ENCODE peak calls at places on chromosomes 6 and 20, in eight cellular contexts. One of them, this sample, is unnamed.
A peak's percentile ranks its signal among the peaks of the same experiment; 100 is the strongest.

GRCh38 chr20:54633903-54634302 is 158.5 kb downstream of the DOK5 start:
- DNase-seq in lung: no peak
- DNase-seq in fibroblast of the conjunctiva: no peak
- DNase-seq in OCI-LY7: peak; percentile 8
- DNase-seq in glomerular endothelial cell: no peak
- DNase-seq in NCI-H2171 treated with DMSO at 0.1 percent for 48 hours: peak; percentile 80
- DNase-seq in colonic mucosa: no peak
- DNase-seq in lower lobe of right lung: no peak
- DNase-seq in this sample: no peak

GRCh38 chr6:52020961-52021570 is 66.3 kb downstream of the PKHD1 start:
- DNase-seq in lung: no peak
- DNase-seq in fibroblast of the conjunctiva: peak; percentile 20
- DNase-seq in OCI-LY7: peak; percentile 53
- DNase-seq in glomerular endothelial cell: peak; percentile 5
- DNase-seq in NCI-H2171 treated with DMSO at 0.1 percent for 48 hours: peak; percentile 17
- DNase-seq in colonic mucosa: no peak
- DNase-seq in lower lobe of right lung: no peak
- DNase-seq in this sample: peak; percentile 13

GRCh38 chr6:78629154-78629721 is 238.1 kb upstream of the IRAK1BP1 start:
- DNase-seq in lung: no peak
- DNase-seq in fibroblast of the conjunctiva: no peak
- DNase-seq in OCI-LY7: no peak
- DNase-seq in glomerular endothelial cell: no peak
- DNase-seq in NCI-H2171 treated with DMSO at 0.1 percent for 48 hours: no peak
- DNase-seq in colonic mucosa: no peak
- DNase-seq in lower lobe of right lung: no peak
- DNase-seq in this sample: no peak

GRCh38 chr6:120378582-120379220 is 955.6 kb downstream of the TBC1D32 start:
- DNase-seq in lung: no peak
- DNase-seq in fibroblast of the conjunctiva: peak; percentile 20
- DNase-seq in OCI-LY7: peak; percentile 64
- DNase-seq in glomerular endothelial cell: no peak
- DNase-seq in NCI-H2171 treated with DMSO at 0.1 percent for 48 hours: peak; percentile 42
- DNase-seq in colonic mucosa: no peak
- DNase-seq in lower lobe of right lung: no peak
- DNase-seq in this sample: peak; percentile 49

GRCh38 chr20:10309326-10309725 is 90.7 kb downstream of the SNAP25 start:
- DNase-seq in lung: no peak
- DNase-seq in fibroblast of the conjunctiva: peak; percentile 65
- DNase-seq in OCI-LY7: no peak
- DNase-seq in glomerular endothelial cell: no peak
- DNase-seq in NCI-H2171 treated with DMSO at 0.1 percent for 48 hours: peak; percentile 81
- DNase-seq in colonic mucosa: no peak
- DNase-seq in lower lobe of right lung: no peak
- DNase-seq in this sample: peak; percentile 76

GRCh38 chr6:56843476-56844349 is 111.2 kb upstream of the BEND6 start:
- DNase-seq in lung: peak; percentile 53
- DNase-seq in fibroblast of the conjunctiva: peak; percentile 75
- DNase-seq in OCI-LY7: peak; percentile 49
- DNase-seq in glomerular endothelial cell: no peak
- DNase-seq in NCI-H2171 treated with DMSO at 0.1 percent for 48 hours: peak; percentile 90
- DNase-seq in colonic mucosa: peak; percentile 62
- DNase-seq in lower lobe of right lung: peak; percentile 81
- DNase-seq in this sample: no peak

GRCh38 chr20:6651016-6651415 is 116.5 kb upstream of the BMP2 start:
- DNase-seq in lung: no peak
- DNase-seq in fibroblast of the conjunctiva: no peak
- DNase-seq in OCI-LY7: no peak
- DNase-seq in glomerular endothelial cell: no peak
- DNase-seq in NCI-H2171 treated with DMSO at 0.1 percent for 48 hours: no peak
- DNase-seq in colonic mucosa: no peak
- DNase-seq in lower lobe of right lung: no peak
- DNase-seq in this sample: peak; percentile 87

GRCh38 chr6:72524011-72524645 is 97.7 kb upstream of the KCNQ5 start:
- DNase-seq in lung: no peak
- DNase-seq in fibroblast of the conjunctiva: no peak
- DNase-seq in OCI-LY7: no peak
- DNase-seq in glomerular endothelial cell: no peak
- DNase-seq in NCI-H2171 treated with DMSO at 0.1 percent for 48 hours: peak; percentile 97
- DNase-seq in colonic mucosa: no peak
- DNase-seq in lower lobe of right lung: no peak
- DNase-seq in this sample: peak; percentile 77

GRCh38 chr6:53250761-53251672 is 97.7 kb downstream of the ELOVL5 start:
- DNase-seq in lung: no peak
- DNase-seq in fibroblast of the conjunctiva: peak; percentile 17
- DNase-seq in OCI-LY7: no peak
- DNase-seq in glomerular endothelial cell: no peak
- DNase-seq in NCI-H2171 treated with DMSO at 0.1 percent for 48 hours: no peak
- DNase-seq in colonic mucosa: no peak
- DNase-seq in lower lobe of right lung: no peak
- DNase-seq in this sample: peak; percentile 46

GRCh38 chr20:59948828-59949720 is 8.9 kb downstream of the FAM217B start:
- DNase-seq in lung: no peak
- DNase-seq in fibroblast of the conjunctiva: peak; percentile 53
- DNase-seq in OCI-LY7: peak; percentile 70
- DNase-seq in glomerular endothelial cell: no peak
- DNase-seq in NCI-H2171 treated with DMSO at 0.1 percent for 48 hours: peak; percentile 79
- DNase-seq in colonic mucosa: no peak
- DNase-seq in lower lobe of right lung: no peak
- DNase-seq in this sample: no peak

GRCh38 chr6:167893416-167893815 is 66.7 kb downstream of the AFDN start:
- DNase-seq in lung: no peak
- DNase-seq in fibroblast of the conjunctiva: no peak
- DNase-seq in OCI-LY7: no peak
- DNase-seq in glomerular endothelial cell: no peak
- DNase-seq in NCI-H2171 treated with DMSO at 0.1 percent for 48 hours: no peak
- DNase-seq in colonic mucosa: no peak
- DNase-seq in lower lobe of right lung: no peak
- DNase-seq in this sample: peak; percentile 86

GRCh38 chr6:157410088-157410487 is 29.1 kb downstream of the ZDHHC14 start:
- DNase-seq in lung: no peak
- DNase-seq in fibroblast of the conjunctiva: no peak
- DNase-seq in OCI-LY7: no peak
- DNase-seq in glomerular endothelial cell: no peak
- DNase-seq in NCI-H2171 treated with DMSO at 0.1 percent for 48 hours: no peak
- DNase-seq in colonic mucosa: no peak
- DNase-seq in lower lobe of right lung: no peak
- DNase-seq in this sample: no peak

GRCh38 chr6:146090474-146090873 is 61.6 kb downstream of the GRM1 start:
- DNase-seq in lung: no peak
- DNase-seq in fibroblast of the conjunctiva: no peak
- DNase-seq in OCI-LY7: no peak
- DNase-seq in glomerular endothelial cell: no peak
- DNase-seq in NCI-H2171 treated with DMSO at 0.1 percent for 48 hours: no peak
- DNase-seq in colonic mucosa: no peak
- DNase-seq in lower lobe of right lung: no peak
- DNase-seq in this sample: no peak

GRCh38 chr6:48474136-48474535 is 363.1 kb upstream of the PTCHD4 start:
- DNase-seq in lung: no peak
- DNase-seq in fibroblast of the conjunctiva: no peak
- DNase-seq in OCI-LY7: no peak
- DNase-seq in glomerular endothelial cell: no peak
- DNase-seq in NCI-H2171 treated with DMSO at 0.1 percent for 48 hours: no peak
- DNase-seq in colonic mucosa: no peak
- DNase-seq in lower lobe of right lung: no peak
- DNase-seq in this sample: peak; percentile 44

GRCh38 chr6:163579111-163579879 is 164.8 kb downstream of the QKI start:
- DNase-seq in lung: no peak
- DNase-seq in fibroblast of the conjunctiva: no peak
- DNase-seq in OCI-LY7: no peak
- DNase-seq in glomerular endothelial cell: no peak
- DNase-seq in NCI-H2171 treated with DMSO at 0.1 percent for 48 hours: no peak
- DNase-seq in colonic mucosa: no peak
- DNase-seq in lower lobe of right lung: no peak
- DNase-seq in this sample: no peak

GRCh38 chr6:10414766-10415592 is at the start of gene TFAP2A:
- DNase-seq in lung: no peak
- DNase-seq in fibroblast of the conjunctiva: no peak
- DNase-seq in OCI-LY7: no peak
- DNase-seq in glomerular endothelial cell: no peak
- DNase-seq in NCI-H2171 treated with DMSO at 0.1 percent for 48 hours: no peak
- DNase-seq in colonic mucosa: no peak
- DNase-seq in lower lobe of right lung: no peak
- DNase-seq in this sample: peak; percentile 96

GRCh38 chr20:8434326-8434876 is 302.3 kb downstream of the PLCB1 start:
- DNase-seq in lung: no peak
- DNase-seq in fibroblast of the conjunctiva: no peak
- DNase-seq in OCI-LY7: no peak
- DNase-seq in glomerular endothelial cell: no peak
- DNase-seq in NCI-H2171 treated with DMSO at 0.1 percent for 48 hours: no peak
- DNase-seq in colonic mucosa: no peak
- DNase-seq in lower lobe of right lung: no peak
- DNase-seq in this sample: no peak

GRCh38 chr20:59403261-59403961 is 103.0 kb downstream of the EDN3 start:
- DNase-seq in lung: no peak
- DNase-seq in fibroblast of the conjunctiva: no peak
- DNase-seq in OCI-LY7: peak; percentile 39
- DNase-seq in glomerular endothelial cell: no peak
- DNase-seq in NCI-H2171 treated with DMSO at 0.1 percent for 48 hours: peak; percentile 72
- DNase-seq in colonic mucosa: peak; percentile 62
- DNase-seq in lower lobe of right lung: peak; percentile 55
- DNase-seq in this sample: no peak

GRCh38 chr6:37741757-37742400 is 44.2 kb upstream of the MDGA1 start:
- DNase-seq in lung: no peak
- DNase-seq in fibroblast of the conjunctiva: no peak
- DNase-seq in OCI-LY7: no peak
- DNase-seq in glomerular endothelial cell: no peak
- DNase-seq in NCI-H2171 treated with DMSO at 0.1 percent for 48 hours: no peak
- DNase-seq in colonic mucosa: peak; percentile 27
- DNase-seq in lower lobe of right lung: no peak
- DNase-seq in this sample: no peak

GRCh38 chr20:32480361-32481199 is 104.6 kb downstream of the NOL4L start:
- DNase-seq in lung: no peak
- DNase-seq in fibroblast of the conjunctiva: no peak
- DNase-seq in OCI-LY7: no peak
- DNase-seq in glomerular endothelial cell: no peak
- DNase-seq in NCI-H2171 treated with DMSO at 0.1 percent for 48 hours: peak; percentile 30
- DNase-seq in colonic mucosa: peak; percentile 40
- DNase-seq in lower lobe of right lung: no peak
- DNase-seq in this sample: no peak

GRCh38 chr6:170245233-170245992 is 45.5 kb downstream of the DLL1 start:
- DNase-seq in lung: no peak
- DNase-seq in fibroblast of the conjunctiva: no peak
- DNase-seq in OCI-LY7: no peak
- DNase-seq in glomerular endothelial cell: no peak
- DNase-seq in NCI-H2171 treated with DMSO at 0.1 percent for 48 hours: no peak
- DNase-seq in colonic mucosa: no peak
- DNase-seq in lower lobe of right lung: no peak
- DNase-seq in this sample: no peak

GRCh38 chr6:6714498-6715360 is 126.2 kb downstream of the LY86 start:
- DNase-seq in lung: no peak
- DNase-seq in fibroblast of the conjunctiva: no peak
- DNase-seq in OCI-LY7: no peak
- DNase-seq in glomerular endothelial cell: no peak
- DNase-seq in NCI-H2171 treated with DMSO at 0.1 percent for 48 hours: no peak
- DNase-seq in colonic mucosa: no peak
- DNase-seq in lower lobe of right lung: no peak
- DNase-seq in this sample: no peak

GRCh38 chr6:109944448-109944847 is 33.7 kb upstream of the GPR6 start:
- DNase-seq in lung: no peak
- DNase-seq in fibroblast of the conjunctiva: no peak
- DNase-seq in OCI-LY7: no peak
- DNase-seq in glomerular endothelial cell: no peak
- DNase-seq in NCI-H2171 treated with DMSO at 0.1 percent for 48 hours: no peak
- DNase-seq in colonic mucosa: no peak
- DNase-seq in lower lobe of right lung: no peak
- DNase-seq in this sample: peak; percentile 90

GRCh38 chr20:57620274-57620990 is at the start of gene ZBP1:
- DNase-seq in lung: no peak
- DNase-seq in fibroblast of the conjunctiva: no peak
- DNase-seq in OCI-LY7: peak; percentile 98
- DNase-seq in glomerular endothelial cell: no peak
- DNase-seq in NCI-H2171 treated with DMSO at 0.1 percent for 48 hours: no peak
- DNase-seq in colonic mucosa: peak; percentile 71
- DNase-seq in lower lobe of right lung: peak; percentile 69
- DNase-seq in this sample: no peak

GRCh38 chr20:7496394-7497111 is 443.7 kb downstream of the HAO1 start:
- DNase-seq in lung: no peak
- DNase-seq in fibroblast of the conjunctiva: no peak
- DNase-seq in OCI-LY7: no peak
- DNase-seq in glomerular endothelial cell: no peak
- DNase-seq in NCI-H2171 treated with DMSO at 0.1 percent for 48 hours: no peak
- DNase-seq in colonic mucosa: no peak
- DNase-seq in lower lobe of right lung: no peak
- DNase-seq in this sample: no peak

GRCh38 chr20:48926816-48927215 is 5.3 kb downstream of the ARFGEF2 start:
- DNase-seq in lung: no peak
- DNase-seq in fibroblast of the conjunctiva: no peak
- DNase-seq in OCI-LY7: no peak
- DNase-seq in glomerular endothelial cell: no peak
- DNase-seq in NCI-H2171 treated with DMSO at 0.1 percent for 48 hours: no peak
- DNase-seq in colonic mucosa: no peak
- DNase-seq in lower lobe of right lung: no peak
- DNase-seq in this sample: no peak

GRCh38 chr6:17505062-17505476 is 95.0 kb upstream of the FAM8A1 start:
- DNase-seq in lung: no peak
- DNase-seq in fibroblast of the conjunctiva: no peak
- DNase-seq in OCI-LY7: peak; percentile 9
- DNase-seq in glomerular endothelial cell: no peak
- DNase-seq in NCI-H2171 treated with DMSO at 0.1 percent for 48 hours: peak; percentile 11
- DNase-seq in colonic mucosa: no peak
- DNase-seq in lower lobe of right lung: no peak
- DNase-seq in this sample: peak; percentile 35